ENCODE peak calls at places on chromosome 16, in ten cellular contexts. S, M, O, F, D, N, V, Z, W and B are unnamed samples. For H3K9me3, the result is how much of the 10 kb centered on the place peaks cover.

GRCh38 chr16:56242740-56243139 is 51.5 kb downstream of the GNAO1 start:
- DNase-seq in S (no peak), M (no peak), O (no peak), F (no peak), D (no peak), N (no peak), V (no peak), Z (no peak), W (no peak), B (no peak)

GRCh38 chr16:62755938-62756337 is 719.7 kb upstream of the CDH8 start:
- DNase-seq in S (no peak), M (no peak), O (no peak), F (no peak), D (no peak), N (no peak), V (no peak), Z (no peak), W (no peak), B (no peak)

GRCh38 chr16:11087691-11088431 is 143.5 kb downstream of the CLEC16A start:
- DNase-seq in S (no peak), M (no peak), O (no peak), F (no peak), D (no peak), N (no peak), V (no peak), Z (no peak), W (no peak), B (no peak)

GRCh38 chr16:4183258-4184037 is 58.4 kb downstream of the SRL start:
- DNase-seq in S (peak), M (peak), O (peak), F (peak), D (peak), N (peak), V (peak), Z (peak), W (peak), B (peak)

GRCh38 chr16:5056347-5056746 is 9.4 kb downstream of the C16orf89 start:
- DNase-seq in S (no peak), M (peak), O (no peak), F (peak), D (no peak), N (no peak), V (no peak), Z (no peak), W (peak), B (peak)

GRCh38 chr16:58026139-58026704 is 668 bp downstream of the MMP15 start:
- DNase-seq in S (peak), M (peak), O (no peak), F (no peak), D (peak), N (peak), V (no peak), Z (no peak), W (no peak), B (peak)

GRCh38 chr16:53881371-53881770 is 177.4 kb downstream of the FTO start:
- DNase-seq in S (peak), M (no peak), O (peak), F (no peak), D (no peak), N (no peak), V (no peak), Z (no peak), W (no peak), B (no peak)

GRCh38 chr16:57187508-57187854 is 1.4 kb downstream of the RSPRY1 start:
- DNase-seq in S (no peak), M (peak), O (no peak), F (no peak), D (no peak), N (no peak), V (no peak), Z (no peak), W (peak), B (no peak)

GRCh38 chr16:81707411-81708321 is 71.4 kb upstream of the PLCG2 start:
- DNase-seq in S (peak), M (no peak), O (no peak), F (no peak), D (peak), N (peak), V (no peak), Z (no peak), W (no peak), B (no peak)

GRCh38 chr16:13552062-13552959 is 367.6 kb upstream of the ERCC4 start:
- DNase-seq in S (no peak), M (no peak), O (no peak), F (no peak), D (no peak), N (no peak), V (no peak), Z (no peak), W (no peak), B (no peak)

DNA sequence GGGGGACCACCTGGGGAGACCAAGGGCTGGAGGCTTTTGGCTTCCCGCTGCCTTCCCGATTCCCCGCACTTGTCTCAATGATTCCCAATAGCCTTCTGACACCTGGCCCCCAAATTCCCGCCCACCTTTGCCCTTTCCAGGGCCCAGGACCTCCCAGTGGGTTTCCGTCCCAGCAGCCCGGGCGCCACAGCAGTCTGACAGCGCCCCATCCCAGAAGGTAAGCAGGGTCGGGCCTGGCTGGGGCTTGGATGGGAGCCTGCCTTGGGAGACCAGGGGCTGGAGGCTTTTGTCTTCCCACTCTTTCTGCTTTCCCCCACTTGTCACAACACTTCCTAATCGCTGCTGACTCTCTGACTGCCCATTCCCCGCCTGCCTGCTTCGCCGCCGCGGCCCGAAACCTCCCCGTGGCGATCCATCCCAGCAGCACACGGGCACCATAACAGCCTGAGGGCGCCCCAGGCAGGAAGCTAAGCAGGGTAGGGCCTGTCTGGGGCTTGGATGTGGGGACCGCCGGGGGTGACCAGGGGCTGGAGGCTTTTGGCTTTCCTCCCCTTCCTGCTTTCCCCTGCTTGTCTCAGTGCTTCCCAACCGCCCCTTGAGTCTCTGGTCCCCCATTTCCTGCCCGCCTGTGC is 2289.3 kb downstream of the TP53TG3F start:
- DNase-seq in S (no peak), M (no peak), O (no peak), F (no peak), D (no peak), N (peak), V (no peak), Z (no peak), W (no peak), B (no peak)
- H3K9me3 ChIP-seq in S (under half), M (under half), O (half or more), F (under half), D (under half), N (half or more), V (half or more), Z (under half), W (under half), B (under half)

DNA sequence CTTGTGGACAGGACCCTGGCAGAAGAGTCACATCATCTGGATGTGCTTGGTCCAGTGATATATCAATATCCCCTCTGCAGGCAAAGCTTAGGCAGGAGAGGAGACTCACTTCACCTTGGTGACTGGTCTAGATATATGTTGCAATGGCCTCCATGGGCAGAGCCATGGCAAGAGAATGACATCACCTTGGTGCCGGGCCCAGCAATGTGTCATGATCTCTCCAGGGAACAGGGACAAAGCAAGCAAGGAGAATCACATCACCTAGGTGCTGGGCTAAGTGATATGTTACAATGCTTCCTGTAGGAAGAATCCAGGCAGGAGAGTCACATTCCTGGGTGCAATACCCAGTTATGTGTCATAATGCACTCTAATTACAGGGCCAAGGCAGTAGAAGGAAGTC is 2106.2 kb downstream of the TP53TG3F start:
- DNase-seq in S (no peak), M (no peak), O (no peak), F (no peak), D (no peak), N (no peak), V (no peak), Z (no peak), W (no peak), B (no peak)
- H3K9me3 ChIP-seq in S (under half), M (half or more), O (under half), F (under half), D (under half), N (half or more), V (under half), Z (under half), W (under half), B (under half)

GRCh38 chr16:61323456-61323855 is 712.8 kb downstream of the CDH8 start:
- DNase-seq in S (no peak), M (no peak), O (no peak), F (no peak), D (no peak), N (no peak), V (no peak), Z (no peak), W (no peak), B (peak)
- H3K9me3 ChIP-seq in S (under half), M (under half), O (under half), F (under half), D (under half), N (under half), V (under half), Z (under half), W (under half), B (under half)

DNA sequence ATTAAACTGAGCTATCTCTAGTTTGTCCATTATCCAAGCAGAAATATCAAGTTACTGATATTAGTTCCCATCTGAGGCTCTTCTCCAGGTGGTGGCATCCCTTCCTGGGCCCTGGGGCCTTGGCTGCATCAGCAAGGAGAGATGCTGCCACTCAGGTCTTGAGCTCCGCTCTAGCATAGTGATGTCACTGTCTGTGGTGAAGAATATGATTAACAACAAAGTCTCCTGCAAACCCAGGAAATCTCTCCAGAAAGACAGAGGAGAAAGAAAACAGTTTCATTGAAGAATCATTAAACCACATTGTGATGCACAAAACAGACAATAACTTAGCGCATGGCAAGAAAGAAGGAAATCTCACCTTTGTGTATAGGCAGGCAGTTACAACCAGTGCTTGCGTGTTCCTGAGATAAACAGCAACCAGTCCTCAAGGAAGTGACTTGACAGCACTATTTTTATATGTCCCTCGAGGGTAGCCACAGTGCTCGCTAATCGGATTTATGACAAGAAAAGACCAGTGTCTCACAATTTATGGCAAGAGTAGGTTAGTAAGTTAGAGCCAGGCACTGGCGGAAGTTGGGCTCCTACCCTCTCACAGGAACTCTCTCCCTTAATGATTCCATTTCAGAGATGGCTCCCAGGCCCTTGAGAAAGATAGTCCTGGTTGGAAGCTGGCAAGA is 151.1 kb downstream of the AHSP start:
- DNase-seq in S (no peak), M (no peak), O (no peak), F (no peak), D (no peak), N (no peak), V (no peak), Z (no peak), W (no peak), B (no peak)
- H3K9me3 ChIP-seq in S (under half), M (under half), O (under half), F (under half), D (under half), N (under half), V (under half), Z (under half), W (under half), B (under half)

GRCh38 chr16:75179208-75179607 is 27.8 kb downstream of the CTRB2 start:
- DNase-seq in S (no peak), M (no peak), O (no peak), F (no peak), D (no peak), N (no peak), V (no peak), Z (no peak), W (no peak), B (no peak)

GRCh38 chr16:75176926-75177325 is 28.6 kb downstream of the ZFP1 start:
- DNase-seq in S (no peak), M (no peak), O (no peak), F (no peak), D (no peak), N (no peak), V (no peak), Z (no peak), W (no peak), B (no peak)

GRCh38 chr16:75181630-75182029 is 25.3 kb downstream of the CTRB2 start:
- DNase-seq in S (no peak), M (no peak), O (no peak), F (no peak), D (no peak), N (no peak), V (no peak), Z (no peak), W (no peak), B (no peak)
- H3K9me3 ChIP-seq in S (under half), M (under half), O (under half), F (under half), D (under half), N (under half), V (under half), Z (under half), W (under half), B (under half)

DNA sequence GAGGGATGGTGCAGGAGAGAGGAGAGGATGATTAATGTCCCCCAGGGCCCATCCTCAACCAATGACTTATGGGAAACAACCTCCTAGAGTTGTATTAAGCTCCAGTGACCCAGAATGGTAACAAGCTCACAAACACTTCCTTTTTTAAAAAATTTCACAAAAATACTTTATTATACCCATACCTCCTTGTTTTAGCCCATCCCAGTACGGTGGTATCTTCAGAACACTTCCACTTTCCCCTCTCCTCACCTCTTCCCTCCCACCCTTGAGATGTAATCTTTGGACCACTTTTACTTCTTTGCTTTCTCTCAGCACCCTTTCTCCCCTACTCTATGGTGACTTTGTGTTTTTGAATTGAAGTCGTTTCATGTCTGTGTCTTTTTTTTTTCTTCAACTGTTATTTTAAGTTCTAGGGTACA is 124.3 kb downstream of the PRKCB start:
- DNase-seq in S (no peak), M (no peak), O (no peak), F (no peak), D (no peak), N (no peak), V (no peak), Z (no peak), W (no peak), B (no peak)
- H3K9me3 ChIP-seq in S (under half), M (under half), O (under half), F (under half), D (under half), N (under half), V (under half), Z (under half), W (under half), B (under half)

GRCh38 chr16:50419116-50419515 is 50.3 kb upstream of the BRD7 start:
- DNase-seq in S (no peak), M (no peak), O (no peak), F (no peak), D (no peak), N (no peak), V (no peak), Z (no peak), W (no peak), B (no peak)
- H3K9me3 ChIP-seq in S (under half), M (under half), O (under half), F (under half), D (under half), N (under half), V (under half), Z (under half), W (under half), B (under half)